ENCODE peak calls at places on chromosomes 16 and 17, in eight cellular contexts. Y is body of pancreas, W is stomach, D is upper lobe of left lung, Q is breast epithelium, S is heart left ventricle, F is uterus, G is GM12878. I is an unnamed sample.
A peak's percentile ranks its signal among the peaks of the same experiment; 100 is the strongest.

GRCh38 chr16:75197522-75198134 is 9.3 kb downstream of the CTRB2 start:
- DNase-seq in S (no peak), Q (no peak), Y (no peak), G (no peak), F (no peak), W (peak; percentile 8), D (peak; percentile 7), I (no peak)

GRCh38 chr16:84483882-84484565 is 20.4 kb downstream of the MEAK7 start:
- DNase-seq in F (no peak), Y (no peak), W (peak; percentile 23), D (peak; percentile 19), G (no peak), Q (no peak), S (peak; percentile 14), I (no peak)

GRCh38 chr17:68103148-68103547 is 67.6 kb downstream of the KPNA2 start:
- DNase-seq in F (no peak), G (no peak), Q (no peak), W (no peak), D (no peak), S (no peak), Y (no peak), I (no peak)

GRCh38 chr16:78488461-78488860 is 389.0 kb downstream of the WWOX start:
- DNase-seq in Q (no peak), G (no peak), Y (no peak), S (no peak), D (no peak), F (no peak), W (no peak), I (no peak)

GRCh38 chr17:40122944-40123810 is 1.4 kb downstream of the MSL1 start:
- DNase-seq in Q (no peak), D (peak; percentile 46), Y (peak; percentile 63), F (peak; percentile 52), G (no peak), W (no peak), S (peak; percentile 65), I (no peak)

GRCh38 chr17:68886401-68886800 is 68.8 kb downstream of the ABCA8 start:
- DNase-seq in D (no peak), S (no peak), F (no peak), G (no peak), W (no peak), Q (no peak), Y (no peak), I (no peak)

GRCh38 chr16:78660795-78661194 is 561.3 kb downstream of the WWOX start:
- DNase-seq in Y (no peak), G (no peak), Q (no peak), W (no peak), F (no peak), D (no peak), S (no peak), I (no peak)

GRCh38 chr17:27245230-27245696 is 48.7 kb upstream of the WSB1 start:
- DNase-seq in D (peak; percentile 94), F (peak; percentile 83), S (peak; percentile 83), W (peak; percentile 74), Y (peak; percentile 68), G (peak; percentile 51), Q (peak; percentile 63), I (peak; percentile 48)

DNA sequence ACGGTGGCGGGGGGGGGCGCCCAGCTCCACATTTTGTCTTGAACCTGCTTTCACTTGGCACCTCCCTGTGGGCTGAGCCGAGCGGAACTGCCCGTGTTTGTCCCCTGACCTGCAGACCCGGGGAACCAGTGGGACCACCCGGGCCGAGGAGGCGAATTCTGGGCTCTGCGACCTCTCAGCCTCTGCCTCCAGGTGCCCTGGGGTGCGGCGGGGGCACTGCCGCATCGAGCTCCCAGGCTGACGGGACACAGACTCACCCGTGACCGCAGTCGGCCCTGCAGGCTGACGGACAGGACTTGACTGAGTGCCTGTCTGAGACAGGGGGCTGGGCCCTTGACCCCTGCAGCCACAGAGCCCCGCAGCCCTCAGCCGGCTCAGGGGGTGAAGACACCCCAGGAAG is 11.1 kb upstream of the C1QTNF8 start:
- DNase-seq in G (no peak), Y (no peak), Q (no peak), D (no peak), S (no peak), F (no peak), W (no peak), I (no peak)
- H3K27me3 ChIP-seq in G (no peaks in the 10 kb centered on the region), Y (no peaks in the 10 kb centered on the region), Q (peaks cover 93% of the 10 kb centered on the region), D (peaks cover 23% of the 10 kb centered on the region), S (peaks cover 29% of the 10 kb centered on the region), F (peaks cover 17% of the 10 kb centered on the region), W (peaks cover 96% of the 10 kb centered on the region), I (peaks cover 5% of the 10 kb centered on the region)

GRCh38 chr17:4947411-4948165 is 742 bp downstream of the PFN1 start:
- DNase-seq in S (peak; percentile 76), F (peak; percentile 57), G (no peak), Q (peak; percentile 42), D (peak; percentile 62), Y (peak; percentile 54), W (peak; percentile 70), I (no peak)
- TF ChIP-seq POLR2A in S (no peak), F (peak; percentile 5), G (peak; percentile 78), Q (no peak), D (no peak), Y (no peak), W (no peak), I (no peak)

GRCh38 chr17:72115789-72116520 is 4.9 kb upstream of the SOX9 start:
- DNase-seq in F (no peak), Y (no peak), D (no peak), Q (no peak), S (no peak), W (no peak), G (no peak), I (no peak)
- H3K27me3 ChIP-seq in F (peaks cover 8% of the 10 kb centered on the region), Y (no peaks in the 10 kb centered on the region), D (peaks cover 40% of the 10 kb centered on the region), Q (peaks cover 20% of the 10 kb centered on the region), S (peaks cover 12% of the 10 kb centered on the region), W (peaks cover 85% of the 10 kb centered on the region), G (peaks cover 17% of the 10 kb centered on the region), I (peaks cover 20% of the 10 kb centered on the region)

GRCh38 chr17:59964455-59965328 is at the start of gene RNFT1:
- DNase-seq in Q (peak; percentile 73), Y (peak; percentile 92), D (peak; percentile 92), F (peak; percentile 86), S (peak; percentile 93), G (peak; percentile 33), W (peak; percentile 95), I (peak; percentile 51)
- TF ChIP-seq POLR2A in Q (peak; percentile 3), Y (peak; percentile 48), D (peak; percentile 70), F (peak; percentile 74), S (no peak), G (peak; percentile 79), W (no peak), I (no peak)

GRCh38 chr16:67170948-67171649 is 761 bp downstream of the NOL3 start:
- DNase-seq in D (no peak), Y (no peak), G (no peak), S (no peak), Q (no peak), W (no peak), F (no peak), I (no peak)
- H3K27me3 ChIP-seq in D (peaks cover 10% of the 10 kb centered on the region), Y (no peaks in the 10 kb centered on the region), G (peaks cover 5% of the 10 kb centered on the region), S (no peaks in the 10 kb centered on the region), Q (no peaks in the 10 kb centered on the region), W (peaks cover 52% of the 10 kb centered on the region), F (no peaks in the 10 kb centered on the region), I (no peaks in the 10 kb centered on the region)

DNA sequence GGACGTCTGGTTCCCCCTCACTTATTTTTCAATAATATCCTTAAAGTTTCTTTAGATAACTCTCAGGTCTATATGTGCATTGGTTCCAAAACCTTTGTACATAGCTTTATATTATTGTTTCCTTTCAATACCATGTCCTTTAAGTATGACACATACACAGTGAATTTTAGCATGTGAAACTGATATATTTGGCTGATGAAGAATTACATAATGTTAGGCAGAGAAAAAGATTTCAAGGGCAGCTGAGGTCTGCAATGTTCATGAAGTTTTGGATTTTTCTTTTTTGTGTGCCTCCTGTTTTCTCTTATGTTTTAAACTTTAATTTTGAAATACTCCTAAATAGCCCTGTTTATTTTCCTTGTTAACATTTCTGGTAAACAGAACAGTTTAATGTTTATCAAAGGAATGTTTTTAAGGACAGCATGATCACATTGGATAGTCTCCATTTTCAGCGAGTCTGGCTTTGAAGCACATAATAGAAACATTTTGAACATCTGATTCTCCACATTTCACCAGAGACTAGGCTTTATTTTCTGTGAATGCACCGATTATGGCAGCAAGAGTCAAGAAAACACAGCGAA is 32.9 kb upstream of the FBXO47 start:
- DNase-seq in Y (no peak), G (no peak), F (no peak), Q (no peak), S (no peak), D (no peak), W (no peak), I (no peak)
- TF ChIP-seq POLR2A in Y (no peak), G (no peak), F (no peak), Q (no peak), S (no peak), D (no peak), W (no peak), I (no peak)

GRCh38 chr17:79316805-79317204 is 242.2 kb downstream of the ENGASE start:
- DNase-seq in Q (no peak), G (no peak), D (no peak), Y (no peak), S (no peak), W (no peak), F (no peak), I (no peak)

GRCh38 chr17:79305831-79306687 is 231.4 kb downstream of the ENGASE start:
- DNase-seq in Y (peak; percentile 57), G (no peak), F (no peak), Q (no peak), W (peak; percentile 66), D (no peak), S (no peak), I (no peak)

GRCh38 chr17:79315282-79316106 is 240.9 kb downstream of the ENGASE start:
- DNase-seq in Y (no peak), D (no peak), Q (no peak), S (no peak), F (no peak), W (no peak), G (no peak), I (no peak)

GRCh38 chr17:79306688-79307323 is 232.2 kb downstream of the ENGASE start:
- DNase-seq in F (no peak), W (peak; percentile 68), D (peak; percentile 39), S (peak; percentile 39), Q (peak; percentile 18), Y (peak; percentile 77), G (no peak), I (no peak)

DNA sequence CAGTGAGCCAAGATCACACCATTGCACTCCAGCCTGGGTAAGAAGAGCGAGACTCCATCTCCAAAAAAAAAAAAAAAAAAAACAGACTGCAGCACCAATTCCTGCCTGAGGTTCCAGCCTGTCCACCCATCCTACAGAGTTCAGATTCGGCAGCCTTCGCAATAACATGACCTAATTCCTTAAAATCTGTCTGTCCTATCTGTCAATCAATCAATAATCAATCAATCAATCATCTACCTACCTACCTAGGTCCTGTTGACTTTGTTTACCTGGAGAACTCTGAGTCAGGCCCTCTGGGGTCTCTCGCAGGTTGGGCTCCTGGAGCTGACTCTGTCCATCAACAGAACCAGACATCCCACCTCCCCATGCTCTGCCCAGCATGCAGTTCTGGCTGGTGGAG is 236.7 kb downstream of the ENGASE start:
- DNase-seq in D (no peak), G (no peak), S (no peak), W (no peak), Y (no peak), Q (no peak), F (no peak), I (no peak)
- H3K27me3 ChIP-seq in D (no peaks in the 10 kb centered on the region), G (no peaks in the 10 kb centered on the region), S (peaks cover 28% of the 10 kb centered on the region), W (peaks cover 82% of the 10 kb centered on the region), Y (no peaks in the 10 kb centered on the region), Q (peaks cover 85% of the 10 kb centered on the region), F (no peaks in the 10 kb centered on the region), I (peaks cover 84% of the 10 kb centered on the region)

I was measured in esophagus squamous epithelium.